ENCODE peak calls at places on chromosomes 12 and 14, in seven cellular contexts. P is heart right ventricle, C is AG08395, F is HS-5, O is NCI-H2081, Q is dermis blood vessel endothelial cell, A is mucosa of descending colon. G is an unnamed sample.

GRCh38 chr14:54777395-54777794 is 125.2 kb downstream of the GCH1 start:
- DNase-seq in C (no peak), Q (no peak), P (no peak), F (no peak), A (no peak), O (no peak), G (no peak)

GRCh38 chr12:109680521-109681030 is 33.0 kb upstream of the FAM222A start:
- DNase-seq in P (no peak), O (peak; percentile 93), F (no peak), Q (no peak), C (no peak), A (no peak), G (no peak)

GRCh38 chr12:105351523-105351922 is 21.0 kb downstream of the C12orf75 start:
- DNase-seq in C (no peak), A (no peak), Q (no peak), P (no peak), O (no peak), F (no peak), G (no peak)

GRCh38 chr12:31620311-31620710 is 29.4 kb upstream of the DENND5B start:
- DNase-seq in Q (no peak), F (no peak), O (no peak), A (no peak), C (no peak), P (no peak), G (no peak)

GRCh38 chr12:129704232-129704830 is 199.5 kb downstream of the TMEM132D start:
- DNase-seq in F (no peak), C (no peak), P (no peak), O (peak; percentile 44), Q (no peak), A (no peak), G (no peak)

GRCh38 chr12:62813031-62813829 is 121.7 kb downstream of the PPM1H start:
- DNase-seq in Q (peak; percentile 83), C (peak; percentile 78), A (peak; percentile 51), F (peak; percentile 23), P (peak; percentile 62), O (no peak), G (no peak)

GRCh38 chr14:68514611-68515194 is 278.2 kb downstream of the ZFP36L1 start:
- DNase-seq in C (no peak), O (no peak), P (no peak), F (no peak), A (no peak), Q (no peak), G (no peak)

GRCh38 chr14:75303415-75303814 is 24.8 kb downstream of the FOS start:
- DNase-seq in F (no peak), A (no peak), P (peak; percentile 39), C (peak; percentile 73), Q (peak; percentile 88), O (peak; percentile 71), G (peak; percentile 43)

GRCh38 chr12:29155079-29155478 is 6.0 kb downstream of the FAR2 start:
- DNase-seq in F (no peak), Q (no peak), P (no peak), O (no peak), C (no peak), A (no peak), G (no peak)

GRCh38 chr12:71125515-71125914 is 32.3 kb downstream of the TSPAN8 start:
- DNase-seq in A (no peak), C (no peak), Q (no peak), F (no peak), P (no peak), O (no peak), G (no peak)

GRCh38 chr12:111803038-111803626 is 36.4 kb downstream of the ALDH2 start:
- DNase-seq in Q (no peak), A (no peak), P (no peak), C (no peak), O (no peak), F (no peak), G (no peak)

GRCh38 chr12:14972816-14973215 is at the start of gene PDE6H:
- DNase-seq in Q (no peak), A (no peak), P (no peak), O (no peak), F (no peak), C (no peak), G (no peak)

GRCh38 chr12:75130811-75131210 is 78.8 kb downstream of the KCNC2 start:
- DNase-seq in F (peak; percentile 8), O (no peak), Q (no peak), P (no peak), A (no peak), C (no peak), G (peak; percentile 53)

GRCh38 chr14:33432407-33433023 is 493.8 kb downstream of the NPAS3 start:
- DNase-seq in C (peak; percentile 19), Q (peak; percentile 59), F (no peak), A (no peak), O (peak; percentile 47), P (no peak), G (no peak)

GRCh38 chr12:29882771-29883315 is 99.1 kb upstream of the TMTC1 start:
- DNase-seq in A (no peak), O (no peak), Q (no peak), C (no peak), F (no peak), P (no peak), G (peak; percentile 59)

GRCh38 chr12:19026035-19026434 is 103.5 kb upstream of the PLEKHA5 start:
- DNase-seq in C (no peak), O (no peak), A (no peak), Q (no peak), F (no peak), P (no peak), G (no peak)

GRCh38 chr12:4562034-4562657 is at the start of gene DYRK4:
- DNase-seq in A (peak; percentile 94), O (no peak), P (peak; percentile 81), C (peak; percentile 82), Q (peak; percentile 63), F (no peak), G (no peak)

GRCh38 chr12:28543021-28543890 is 353.0 kb downstream of the CCDC91 start:
- DNase-seq in F (no peak), C (no peak), Q (no peak), P (no peak), A (no peak), O (no peak), G (no peak)

GRCh38 chr12:14716848-14717444 is 20.5 kb upstream of the GUCY2C start:
- DNase-seq in C (peak; percentile 29), A (peak; percentile 34), Q (peak; percentile 75), O (peak; percentile 56), P (no peak), F (peak; percentile 9), G (no peak)

G was measured in DMS 273 treated with DMSO at 0.1 percent for 48 hours.